ENCODE peak calls at places on chromosomes 16 and 17, in nine cellular contexts. A, Y, I, E, M, V, K, G and H are unnamed samples.

GRCh38 chr17:28478940-28479615 is 5.6 kb downstream of the SLC13A2 start:
- DNase-seq in Y (no peak), V (no peak), G (no peak), M (no peak), I (no peak), K (no peak), A (no peak), E (no peak), H (no peak)

GRCh38 chr16:58269526-58269925 is 25.3 kb downstream of the PRSS54 start:
- DNase-seq in K (no peak), A (no peak), E (no peak), M (no peak), Y (no peak), G (no peak), V (no peak), I (no peak), H (no peak)

GRCh38 chr17:64786337-64786736 is 124.2 kb upstream of the SMURF2 start:
- DNase-seq in V (no peak), Y (no peak), G (no peak), M (peak), E (no peak), I (no peak), K (no peak), A (no peak), H (no peak)

GRCh38 chr16:55700961-55701360 is 45.2 kb downstream of the SLC6A2 start:
- DNase-seq in M (no peak), V (no peak), E (no peak), I (no peak), Y (no peak), A (no peak), G (no peak), K (no peak), H (no peak)

GRCh38 chr16:74721716-74722115 is 21.1 kb upstream of the MLKL start:
- DNase-seq in K (no peak), A (no peak), G (no peak), M (no peak), I (no peak), V (no peak), E (no peak), Y (no peak), H (no peak)

GRCh38 chr17:6641374-6641818 is 536 bp downstream of the TXNDC17 start:
- DNase-seq in Y (peak), E (no peak), M (no peak), A (no peak), K (no peak), I (no peak), V (no peak), G (no peak), H (no peak)

GRCh38 chr16:58333937-58334336 is 39.1 kb upstream of the PRSS54 start:
- DNase-seq in A (no peak), K (no peak), G (no peak), E (no peak), I (no peak), V (no peak), M (no peak), Y (no peak), H (no peak)

GRCh38 chr16:17403859-17404545 is 66.8 kb downstream of the XYLT1 start:
- DNase-seq in M (no peak), E (no peak), A (no peak), Y (no peak), V (no peak), I (no peak), K (no peak), G (no peak), H (no peak)

GRCh38 chr16:24151482-24151939 is 104.6 kb upstream of the CACNG3 start:
- DNase-seq in I (no peak), E (no peak), M (no peak), V (no peak), Y (no peak), A (no peak), K (no peak), G (no peak), H (no peak)

GRCh38 chr16:8818499-8819270 is 21.0 kb downstream of the PMM2 start:
- DNase-seq in V (no peak), K (no peak), Y (no peak), A (no peak), G (no peak), M (no peak), I (no peak), E (no peak), H (no peak)

GRCh38 chr17:13647551-13647950 is 45.8 kb upstream of the HS3ST3A1 start:
- DNase-seq in E (no peak), A (no peak), I (no peak), G (no peak), V (no peak), K (no peak), M (no peak), Y (no peak), H (no peak)

GRCh38 chr16:9049241-9049640 is 42.2 kb upstream of the HAPSTR1 start:
- DNase-seq in K (no peak), Y (no peak), A (no peak), V (no peak), I (no peak), G (no peak), E (no peak), M (no peak), H (no peak)

GRCh38 chr16:66254751-66255150 is 111.7 kb upstream of the CDH5 start:
- DNase-seq in I (no peak), E (no peak), K (no peak), G (no peak), M (no peak), A (no peak), Y (no peak), V (no peak), H (no peak)

GRCh38 chr17:57574040-57574513 is 171.0 kb downstream of the CCDC182 start:
- DNase-seq in I (peak), Y (no peak), M (no peak), K (peak), E (peak), V (no peak), G (no peak), A (no peak), H (no peak)

GRCh38 chr16:87856796-87857228 is 12.5 kb downstream of the SLC7A5 start:
- DNase-seq in M (no peak), A (no peak), K (no peak), Y (no peak), V (no peak), E (no peak), G (no peak), I (no peak), H (no peak)

GRCh38 chr16:86946396-86946795 is 368.0 kb downstream of the FOXL1 start:
- DNase-seq in I (no peak), E (no peak), K (no peak), A (no peak), V (no peak), M (no peak), Y (no peak), G (no peak), H (peak)

GRCh38 chr16:6019490-6019991 is 921.9 kb upstream of the EEF2KMT start:
- DNase-seq in K (no peak), M (no peak), Y (no peak), A (no peak), G (no peak), E (no peak), I (no peak), V (no peak), H (no peak)

GRCh38 chr17:42098747-42099399 is 600 bp upstream of the ZNF385C start:
- DNase-seq in E (no peak), V (no peak), Y (no peak), I (no peak), M (no peak), G (no peak), K (no peak), A (no peak), H (no peak)

GRCh38 chr17:19508327-19508867 is 25.3 kb upstream of the SLC47A1 start:
- DNase-seq in K (no peak), M (no peak), Y (no peak), A (no peak), I (peak), V (no peak), E (peak), G (no peak), H (no peak)

GRCh38 chr17:61251939-61252865 is 147.4 kb upstream of the TBX2 start:
- DNase-seq in A (no peak), K (peak), G (peak), I (peak), Y (no peak), E (peak), M (peak), V (peak), H (peak)

GRCh38 chr16:85847036-85847435 is 47.5 kb downstream of the COX4I1 start:
- DNase-seq in Y (no peak), M (peak), A (no peak), V (no peak), E (no peak), K (no peak), I (no peak), G (no peak), H (no peak)

GRCh38 chr17:58005728-58006562 is 1.1 kb downstream of the SRSF1 start:
- DNase-seq in E (peak), A (no peak), G (no peak), K (no peak), V (no peak), I (no peak), M (no peak), Y (peak), H (no peak)

GRCh38 chr17:56125830-56126819 is 27.1 kb upstream of the ANKFN1 start:
- DNase-seq in Y (peak), A (peak), I (no peak), V (no peak), M (no peak), E (peak), K (peak), G (no peak), H (no peak)

GRCh38 chr16:80300876-80301275 is 239.9 kb upstream of the DYNLRB2 start:
- DNase-seq in Y (no peak), V (no peak), E (no peak), K (no peak), I (no peak), M (no peak), G (no peak), A (no peak), H (peak)

GRCh38 chr16:16120382-16121184 is 102.7 kb downstream of the ABCC6 start:
- DNase-seq in I (peak), K (no peak), A (no peak), V (no peak), G (peak), E (no peak), Y (peak), M (no peak), H (no peak)

GRCh38 chr17:28733346-28733745 is 4.8 kb downstream of the NEK8 start:
- DNase-seq in Y (no peak), K (no peak), V (no peak), M (no peak), I (no peak), E (no peak), A (no peak), G (no peak), H (no peak)

GRCh38 chr17:16304832-16305231 is 48.4 kb downstream of the CENPV start:
- DNase-seq in I (no peak), A (no peak), E (no peak), Y (peak), V (no peak), K (no peak), G (no peak), M (no peak), H (no peak)

GRCh38 chr16:85859818-85860125 is 39.2 kb upstream of the IRF8 start:
- DNase-seq in A (no peak), G (no peak), V (no peak), M (peak), I (no peak), E (no peak), K (no peak), Y (no peak), H (no peak)

GRCh38 chr17:31115168-31115567 is 20.4 kb downstream of the NF1 start:
- DNase-seq in E (no peak), Y (no peak), A (no peak), K (no peak), I (no peak), V (no peak), M (no peak), G (no peak), H (no peak)

GRCh38 chr16:10822702-10823101 is 4.1 kb upstream of the TVP23A start:
- DNase-seq in I (no peak), A (no peak), Y (no peak), E (no peak), G (no peak), K (no peak), M (no peak), V (no peak), H (no peak)

GRCh38 chr16:67562526-67562917 is at the start of gene CTCF:
- DNase-seq in K (peak), G (peak), Y (peak), E (peak), A (peak), V (no peak), I (peak), M (peak), H (no peak)

DNA sequence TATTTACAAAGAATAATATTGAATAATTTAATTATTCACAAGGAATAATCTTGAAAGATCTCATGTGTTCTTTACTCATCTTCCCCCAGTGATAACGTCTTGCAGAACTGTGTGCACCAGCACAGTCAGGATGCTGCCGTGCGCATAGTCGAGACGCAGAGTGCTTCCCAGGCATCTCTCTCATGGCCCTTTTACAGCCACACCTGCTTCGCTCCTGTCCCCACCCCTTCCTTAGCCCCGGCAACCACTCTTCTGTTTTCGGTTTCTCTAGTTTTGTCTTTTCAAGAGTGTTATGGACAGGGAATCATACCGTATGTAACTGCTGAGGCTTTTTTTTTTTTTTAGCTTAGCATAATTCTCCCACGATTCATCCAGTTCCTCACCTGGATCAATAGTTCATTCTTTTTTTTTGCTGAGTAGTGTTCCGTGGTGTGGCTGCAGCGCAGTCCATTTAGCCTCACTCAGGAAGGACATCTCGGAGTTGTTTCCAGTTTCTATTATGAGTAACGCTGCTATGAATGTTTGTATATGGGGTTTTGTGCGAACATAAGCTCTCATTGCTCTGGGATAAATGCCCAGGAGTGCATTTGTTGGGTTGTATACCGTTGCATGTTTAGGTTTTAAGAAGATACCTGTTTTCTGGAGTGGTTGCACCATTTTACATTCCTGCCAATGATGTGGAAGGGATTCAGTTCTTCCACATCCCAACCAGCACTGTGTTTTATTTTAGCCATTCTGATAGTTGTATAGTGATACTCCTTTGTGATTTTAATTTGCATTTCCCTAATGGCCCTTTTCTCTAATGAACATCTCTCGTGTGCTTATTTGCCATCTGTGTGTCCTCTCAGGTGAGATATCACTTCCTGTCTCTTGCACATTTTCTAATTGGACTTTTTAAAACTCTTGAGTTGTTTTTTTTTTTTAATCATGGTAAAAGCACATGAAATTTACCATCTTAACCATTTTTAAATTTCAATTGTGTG is 47.6 kb downstream of the SEC14L1 start:
- DNase-seq in I (no peak), K (no peak), E (no peak), Y (no peak), A (no peak), V (no peak), M (no peak), G (no peak), H (no peak)
- TF ChIP-seq POLR2A in I (no peak), K (no peak), E (no peak), Y (no peak), A (no peak), V (no peak), M (no peak), G (no peak), H (no peak)

GRCh38 chr16:69726313-69727060 is at the start of gene NQO1:
- DNase-seq in M (peak), K (peak), I (peak), G (peak), Y (peak), E (peak), V (peak), A (peak), H (peak)
- TF ChIP-seq POLR2A in M (no peak), K (peak), I (no peak), G (peak), Y (peak), E (peak), V (peak), A (peak), H (peak)

DNA sequence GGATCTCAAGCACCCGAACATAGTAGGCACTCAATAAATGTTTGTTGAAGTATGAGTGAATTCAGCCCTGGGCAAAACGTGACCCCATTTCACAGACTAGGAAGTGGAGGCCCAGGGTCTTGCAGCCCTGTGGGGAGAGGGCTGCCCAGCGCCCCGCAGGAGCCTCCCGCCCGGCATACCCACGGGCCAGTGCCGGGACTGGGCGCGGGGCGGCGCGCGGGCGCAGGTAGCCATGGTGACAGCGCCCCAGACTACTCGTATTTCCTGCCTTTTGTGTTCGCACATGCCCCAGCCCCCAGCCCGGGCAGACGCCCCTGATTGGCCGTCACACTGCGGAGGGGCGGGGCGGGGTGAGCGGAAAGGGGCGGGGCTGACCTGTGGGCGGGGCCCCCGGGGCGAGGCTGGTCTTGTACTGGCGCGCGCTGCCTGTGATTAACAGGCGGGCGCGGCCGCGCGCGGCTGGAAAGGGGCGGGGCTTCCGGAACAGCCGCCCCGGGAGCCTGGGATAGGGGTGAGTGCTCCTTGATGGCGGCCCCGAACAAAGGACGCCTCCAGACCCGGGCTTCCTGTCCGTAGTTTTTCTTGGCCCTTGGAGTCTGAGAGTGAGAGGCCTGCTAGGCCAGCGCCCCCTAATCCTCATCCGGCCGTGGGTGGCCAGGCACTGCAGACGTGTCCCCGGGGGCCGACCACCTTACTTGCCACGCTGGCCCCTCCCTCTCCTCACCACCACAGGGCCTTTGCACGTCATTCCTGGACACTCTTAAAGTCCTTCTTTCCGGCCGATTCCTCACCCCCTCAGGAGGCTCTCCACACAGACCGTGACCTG is 71.0 kb downstream of the RAI1 start:
- DNase-seq in Y (peak), G (peak), E (peak), A (peak), V (peak), M (peak), I (peak), K (peak), H (peak)
- TF ChIP-seq POLR2A in Y (peak), G (no peak), E (no peak), A (no peak), V (peak), M (no peak), I (no peak), K (peak), H (peak)

GRCh38 chr16:89369266-89369895 is 121.0 kb downstream of the ANKRD11 start:
- DNase-seq in M (no peak), E (no peak), Y (peak), G (no peak), V (no peak), K (no peak), A (no peak), I (no peak), H (no peak)
- TF ChIP-seq POLR2A in M (no peak), E (no peak), Y (no peak), G (no peak), V (no peak), K (no peak), A (no peak), I (no peak), H (no peak)

DNA sequence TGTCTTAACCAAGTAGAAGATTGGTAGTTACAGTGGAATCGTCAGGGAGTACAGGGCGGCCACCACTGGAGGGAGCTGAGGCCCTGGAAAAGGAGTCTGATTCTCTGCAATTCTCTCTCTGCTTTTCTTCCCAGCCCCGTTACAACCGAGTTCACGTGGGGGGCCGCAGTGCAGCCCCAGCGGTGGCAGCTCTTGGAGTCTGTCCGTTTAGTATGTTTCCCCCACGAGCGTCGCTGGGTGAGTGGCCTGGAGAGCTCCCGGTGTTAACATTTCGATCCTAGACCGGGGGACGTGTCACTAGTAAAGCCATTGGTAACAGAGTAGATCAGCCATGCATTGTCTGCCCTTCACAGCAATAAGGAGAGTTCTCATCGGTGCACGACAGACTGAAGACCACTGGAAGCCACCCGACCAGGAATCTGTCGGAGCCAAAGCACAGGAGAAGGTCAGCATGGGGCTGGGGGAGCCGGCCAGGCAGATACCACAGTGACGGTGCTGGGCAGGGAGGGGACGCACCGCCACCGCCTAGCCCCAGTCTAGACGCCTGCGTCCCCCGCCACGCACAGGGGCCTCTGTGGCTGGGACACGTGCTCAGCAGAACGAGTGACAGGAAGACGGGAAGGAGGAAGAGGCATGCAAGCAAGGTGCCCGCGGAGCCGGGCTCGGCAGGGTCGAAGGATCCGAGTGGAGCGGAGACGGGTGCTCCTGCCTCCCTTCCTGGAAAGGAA is 15.7 kb downstream of the SLC16A3 start:
- DNase-seq in A (no peak), I (no peak), M (no peak), Y (peak), K (no peak), V (no peak), E (no peak), G (no peak), H (no peak)
- TF ChIP-seq POLR2A in A (no peak), I (no peak), M (no peak), Y (no peak), K (no peak), V (no peak), E (no peak), G (no peak), H (no peak)